ENCODE peak calls at places on chromosomes 13 and 19, in nine cellular contexts. N, P, S, Q, W, U, L, Y and Z are unnamed samples.

GRCh38 chr13:77506874-77507273 is 28.6 kb upstream of the SCEL start:
- DNase-seq in U (no peak), W (no peak), N (no peak), S (no peak), L (no peak), P (no peak), Y (no peak), Q (no peak), Z (no peak)

GRCh38 chr19:16521715-16522289 is 20.4 kb downstream of the CHERP start:
- DNase-seq in L (no peak), U (no peak), P (no peak), Q (no peak), W (no peak), Y (no peak), S (no peak), N (no peak), Z (no peak)

GRCh38 chr13:30004204-30004603 is 153.8 kb upstream of the UBL3 start:
- DNase-seq in Q (no peak), P (no peak), L (no peak), W (no peak), U (no peak), Y (peak; percentile 35), N (no peak), S (no peak), Z (no peak)

GRCh38 chr13:65597839-65598818 is 1632.0 kb downstream of the PCDH9 start:
- DNase-seq in Q (peak; percentile 81), N (no peak), W (no peak), L (no peak), P (no peak), Y (no peak), U (no peak), S (peak; percentile 93), Z (no peak)

GRCh38 chr19:31334849-31335624 is 14.2 kb downstream of the TSHZ3 start:
- DNase-seq in S (peak; percentile 53), N (no peak), Y (peak; percentile 76), U (no peak), W (no peak), P (no peak), Q (peak; percentile 26), L (no peak), Z (no peak)

GRCh38 chr13:33744589-33745369 is 73.2 kb upstream of the RFC3 start:
- DNase-seq in P (peak; percentile 63), Q (peak; percentile 14), Y (no peak), U (peak; percentile 39), W (peak; percentile 72), L (no peak), N (no peak), S (peak; percentile 27), Z (no peak)

GRCh38 chr13:47166341-47166740 is 269.5 kb upstream of the HTR2A start:
- DNase-seq in L (no peak), S (no peak), Y (no peak), N (no peak), W (no peak), Q (no peak), U (no peak), P (no peak), Z (no peak)

GRCh38 chr19:52542984-52543664 is 15.7 kb downstream of the ZNF808 start:
- DNase-seq in N (no peak), U (no peak), S (peak; percentile 2), Q (no peak), W (no peak), Y (no peak), P (no peak), L (no peak), Z (no peak)

GRCh38 chr13:33640832-33641231 is 177.1 kb upstream of the RFC3 start:
- DNase-seq in U (no peak), S (no peak), Y (peak; percentile 36), P (no peak), W (no peak), N (no peak), Q (peak; percentile 31), L (no peak), Z (no peak)

GRCh38 chr19:35476149-35476548 is 14.1 kb downstream of the KRTDAP start:
- DNase-seq in U (no peak), L (peak; percentile 23), S (no peak), Q (no peak), W (no peak), Y (peak; percentile 5), N (no peak), P (no peak), Z (no peak)

GRCh38 chr13:27918041-27918917 is 1.5 kb upstream of the PDX1 start:
- DNase-seq in S (no peak), Q (no peak), U (no peak), W (peak; percentile 56), N (no peak), L (no peak), P (no peak), Y (no peak), Z (no peak)

GRCh38 chr13:27915301-27916207 is 4.2 kb upstream of the PDX1 start:
- DNase-seq in Q (no peak), P (no peak), Y (peak; percentile 35), L (no peak), N (no peak), U (no peak), S (no peak), W (no peak), Z (no peak)

GRCh38 chr13:27919299-27919933 is 384 bp upstream of the PDX1 start:
- DNase-seq in N (no peak), P (no peak), Y (no peak), U (no peak), W (no peak), L (no peak), Q (no peak), S (no peak), Z (no peak)

GRCh38 chr13:27918918-27919255 is 913 bp upstream of the PDX1 start:
- DNase-seq in W (no peak), P (no peak), Q (no peak), N (no peak), S (no peak), Y (no peak), L (no peak), U (no peak), Z (no peak)

DNA sequence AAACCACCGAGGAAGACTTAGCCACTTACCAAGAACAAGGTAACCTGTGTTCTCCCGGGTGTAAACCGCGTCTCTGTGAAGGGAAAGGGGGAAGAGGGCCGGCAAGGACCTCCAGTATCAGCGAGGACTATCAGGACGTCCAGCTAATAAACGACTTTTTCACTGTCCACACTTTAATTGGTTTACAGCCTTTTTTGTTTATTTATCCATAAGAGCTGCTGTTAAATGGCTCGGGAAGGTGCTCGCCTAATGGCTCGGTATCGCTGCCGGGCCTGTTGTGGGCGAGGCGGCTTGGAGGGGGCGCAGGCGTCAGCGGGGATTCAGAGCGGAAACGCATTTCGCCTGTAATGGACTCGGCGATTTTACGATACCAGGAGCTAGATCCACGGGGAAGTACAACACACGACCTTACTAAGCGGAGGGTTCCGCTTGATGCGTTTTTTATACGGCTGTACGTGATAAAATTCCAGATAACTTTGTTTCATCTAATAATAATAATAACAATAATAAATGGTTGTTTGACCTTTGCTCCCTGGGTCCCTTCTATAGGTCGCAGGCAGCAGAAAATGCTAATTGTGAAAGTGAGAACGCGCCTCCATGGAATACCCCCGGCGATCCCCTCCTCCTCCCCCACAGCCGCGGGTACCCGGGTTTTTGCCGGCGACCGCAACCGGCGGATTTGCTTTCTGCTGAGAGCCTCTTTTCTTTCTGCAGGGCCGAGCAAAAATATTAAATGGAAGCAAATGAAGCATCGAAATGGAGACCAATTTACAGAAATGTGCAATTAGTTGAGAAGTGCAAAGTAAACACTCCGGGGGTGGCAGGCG is 2.5 kb upstream of the PDX1 start:
- DNase-seq in S (no peak), Y (no peak), L (no peak), W (peak; percentile 16), N (no peak), P (no peak), Q (no peak), U (no peak), Z (no peak)
- TF ChIP-seq CTCF in S (no peak), Y (no peak), L (no peak), W (no peak), N (no peak), P (no peak), Q (no peak), U (no peak), Z (no peak)

GRCh38 chr13:20492036-20492435 is 33.6 kb downstream of the CRYL1 start:
- DNase-seq in U (no peak), S (peak; percentile 14), W (no peak), P (no peak), Y (no peak), N (no peak), Q (no peak), L (no peak), Z (no peak)
- TF ChIP-seq CTCF in U (no peak), S (no peak), W (no peak), P (no peak), Y (no peak), N (no peak), Q (no peak), L (no peak), Z (no peak)

GRCh38 chr19:51441410-51442390 is 16.6 kb downstream of the SIGLEC8 start:
- DNase-seq in Q (no peak), W (no peak), S (no peak), L (peak; percentile 18), N (no peak), Y (peak; percentile 58), P (no peak), U (no peak), Z (no peak)

GRCh38 chr19:51440846-51441409 is 17.3 kb downstream of the SIGLEC8 start:
- DNase-seq in N (no peak), W (no peak), P (no peak), L (no peak), U (no peak), S (no peak), Q (no peak), Y (no peak), Z (no peak)

GRCh38 chr19:51433092-51433491 is 15.7 kb upstream of the SIGLEC10 start:
- DNase-seq in N (no peak), P (no peak), Y (no peak), U (no peak), S (no peak), Q (no peak), W (no peak), L (no peak), Z (no peak)

GRCh38 chr19:51440052-51440451 is 18.2 kb downstream of the SIGLEC8 start:
- DNase-seq in N (no peak), W (no peak), P (no peak), L (no peak), S (no peak), Y (no peak), U (no peak), Q (no peak), Z (no peak)

DNA sequence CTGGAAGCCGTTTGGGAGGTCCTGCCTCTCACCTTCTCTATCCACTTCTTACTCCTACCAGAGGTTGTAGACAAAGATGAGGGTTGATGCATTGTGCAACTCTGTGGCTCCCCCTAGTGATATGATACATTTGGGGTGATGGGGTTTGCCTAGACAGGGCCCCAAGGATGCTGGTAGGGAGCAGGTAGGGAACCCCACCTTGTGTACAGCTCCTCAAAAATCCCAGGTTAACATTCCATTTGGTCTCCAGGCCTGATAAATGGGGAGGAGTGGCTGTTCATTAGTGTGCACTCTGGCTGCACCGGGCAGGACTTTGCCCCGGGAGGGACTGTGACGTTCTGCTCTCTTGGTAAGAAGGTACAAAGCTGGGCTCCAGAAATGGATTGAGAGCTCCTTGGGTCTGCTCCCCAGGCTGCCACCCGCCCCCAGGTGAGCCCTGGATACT is 19.2 kb downstream of the SIGLEC8 start:
- DNase-seq in L (peak; percentile 32), W (no peak), U (no peak), P (no peak), N (no peak), Y (peak; percentile 18), Q (peak; percentile 7), S (no peak), Z (no peak)
- TF ChIP-seq CTCF in L (peak; percentile 29), W (peak; percentile 41), U (no peak), P (peak; percentile 35), N (no peak), Y (peak; percentile 50), Q (peak; percentile 38), S (peak; percentile 10), Z (peak; percentile 42)

GRCh38 chr13:74570046-74570445 is 435.8 kb upstream of the KLF12 start:
- DNase-seq in L (no peak), U (no peak), Y (peak; percentile 50), S (no peak), W (no peak), Q (no peak), P (no peak), N (no peak), Z (no peak)
- TF ChIP-seq CTCF in L (no peak), U (no peak), Y (no peak), S (no peak), W (no peak), Q (no peak), P (no peak), N (no peak), Z (no peak)